ENCODE peak calls at places on chromosomes 12 and 14, in four cellular contexts. I is NCI-H460; C is AG09319; B is activated T-cell treated with anti-CD3 and anti-CD28 coated beads, Interleukin-2, amount 50 U/mL, for 4 hours. D is an unnamed sample.

GRCh38 chr12:120199595-120200306 is 1.2 kb downstream of the RPLP0 start:
- DNase-seq in I (no peak), C (peak; percentile 91), B (peak; percentile 30), D (no peak)

GRCh38 chr14:76961631-76962302 is 66.7 kb downstream of the IRF2BPL start:
- DNase-seq in I (peak; percentile 94), C (peak; percentile 67), B (peak; percentile 98), D (peak; percentile 99)

GRCh38 chr14:79162833-79163232 is 992.7 kb downstream of the NRXN3 start:
- DNase-seq in I (no peak), C (no peak), B (no peak), D (no peak)

GRCh38 chr12:71041481-71041880 is 116.3 kb downstream of the TSPAN8 start:
- DNase-seq in I (no peak), C (no peak), B (no peak), D (no peak)

GRCh38 chr14:61101803-61102548 is 120.9 kb downstream of the SLC38A6 start:
- DNase-seq in I (peak; percentile 41), C (no peak), B (no peak), D (peak; percentile 60)

GRCh38 chr14:101073598-101073965 is 170.1 kb upstream of the RTL1 start:
- DNase-seq in I (no peak), C (no peak), B (no peak), D (no peak)

GRCh38 chr14:50312734-50313054 is 570 bp downstream of the DMAC2L start:
- DNase-seq in I (no peak), C (no peak), B (no peak), D (no peak)

GRCh38 chr14:89324501-89325298 is 92.3 kb downstream of the FOXN3 start:
- DNase-seq in I (no peak), C (no peak), B (no peak), D (no peak)

GRCh38 chr12:92370828-92371227 is 225.2 kb upstream of the BTG1 start:
- DNase-seq in I (no peak), C (no peak), B (no peak), D (no peak)

GRCh38 chr12:93089805-93090569 is 160.9 kb upstream of the EEA1 start:
- DNase-seq in I (peak; percentile 39), C (no peak), B (peak; percentile 5), D (no peak)

GRCh38 chr14:75359098-75359497 is 68.7 kb upstream of the JDP2 start:
- DNase-seq in I (no peak), C (no peak), B (no peak), D (no peak)

GRCh38 chr12:130497991-130498390 is 160.3 kb downstream of the PIWIL1 start:
- DNase-seq in I (no peak), C (no peak), B (no peak), D (no peak)

GRCh38 chr12:70393787-70394519 is 27.9 kb downstream of the KCNMB4 start:
- DNase-seq in I (no peak), C (no peak), B (no peak), D (no peak)

GRCh38 chr14:44759263-44759662 is 202.5 kb downstream of the KLHL28 start:
- DNase-seq in I (no peak), C (no peak), B (no peak), D (no peak)

GRCh38 chr12:128661216-128661550 is 162.6 kb downstream of the SLC15A4 start:
- DNase-seq in I (no peak), C (no peak), B (no peak), D (no peak)

GRCh38 chr12:20188930-20189653 is 179.2 kb upstream of the PDE3A start:
- DNase-seq in I (no peak), C (no peak), B (no peak), D (no peak)

GRCh38 chr14:72443991-72444431 is 449.9 kb downstream of the DPF3 start:
- DNase-seq in I (no peak), C (no peak), B (peak; percentile 11), D (no peak)

GRCh38 chr14:90300649-90301048 is 31.1 kb downstream of the NRDE2 start:
- DNase-seq in I (peak; percentile 38), C (no peak), B (no peak), D (no peak)

GRCh38 chr12:59486827-59487226 is 109.0 kb upstream of the SLC16A7 start:
- DNase-seq in I (no peak), C (no peak), B (no peak), D (no peak)

GRCh38 chr12:40185303-40185693 is 39.5 kb upstream of the LRRK2 start:
- DNase-seq in I (no peak), C (no peak), B (no peak), D (no peak)

GRCh38 chr12:116123511-116124258 is 153.8 kb downstream of the MED13L start:
- DNase-seq in I (no peak), C (no peak), B (peak; percentile 14), D (no peak)

GRCh38 chr12:120065472-120065871 is 51.1 kb downstream of the RAB35 start:
- DNase-seq in I (no peak), C (no peak), B (no peak), D (no peak)

GRCh38 chr12:5716221-5716620 is 228.8 kb downstream of the ANO2 start:
- DNase-seq in I (no peak), C (no peak), B (no peak), D (no peak)

D was measured in iPS DF 6.9.